ENCODE peak calls at places on chromosomes 11 and 22, in seven cellular contexts. C is fibroblast of lung, P is PC-3, Q is keratinocyte, H is endothelial cell of umbilical vein, S is K562, R is neural progenitor cell. J is an unnamed sample.

GRCh38 chr11:69383372-69383771 is 89.4 kb downstream of the MYEOV start:
- DNase-seq in P (no peak), Q (no peak), H (no peak), C (no peak), R (no peak), S (no peak), J (no peak)

GRCh38 chr11:45577755-45578154 is 87.7 kb downstream of the CHST1 start:
- DNase-seq in P (no peak), R (peak; percentile 37), Q (no peak), C (no peak), H (no peak), S (no peak), J (no peak)

GRCh38 chr22:29129644-29130201 is 56.9 kb downstream of the KREMEN1 start:
- DNase-seq in P (no peak), R (no peak), C (no peak), S (no peak), Q (no peak), H (no peak), J (no peak)

GRCh38 chr22:41507330-41508063 is 36.8 kb downstream of the POLR3H start:
- DNase-seq in H (no peak), S (no peak), P (no peak), C (no peak), Q (no peak), R (no peak), J (no peak)

GRCh38 chr11:132111781-132112380 is 741.5 kb downstream of the NTM start:
- DNase-seq in S (no peak), C (peak; percentile 90), Q (no peak), P (peak; percentile 76), R (no peak), H (peak; percentile 58), J (no peak)

GRCh38 chr11:78428273-78428651 is 10.6 kb upstream of the GAB2 start:
- DNase-seq in S (peak; percentile 30), Q (no peak), C (no peak), R (no peak), H (peak; percentile 84), P (no peak), J (no peak)

GRCh38 chr22:19065929-19066328 is 56.3 kb downstream of the DGCR2 start:
- DNase-seq in S (no peak), H (no peak), P (no peak), R (no peak), Q (no peak), C (no peak), J (no peak)

GRCh38 chr11:135074397-135074998 is 662.5 kb upstream of the B3GAT1 start:
- DNase-seq in Q (no peak), R (peak; percentile 27), P (peak; percentile 16), C (no peak), S (no peak), H (peak; percentile 4), J (no peak)

GRCh38 chr11:118117790-118118601 is 31.2 kb upstream of the SMIM35 start:
- DNase-seq in Q (no peak), R (no peak), S (no peak), P (no peak), C (no peak), H (no peak), J (no peak)

GRCh38 chr11:77322506-77322905 is 21.0 kb upstream of the GDPD4 start:
- DNase-seq in H (no peak), P (no peak), S (no peak), C (peak; percentile 93), Q (no peak), R (no peak), J (no peak)

GRCh38 chr11:3855808-3856491 is 486 bp downstream of the STIM1 start:
- DNase-seq in C (peak; percentile 19), Q (no peak), R (peak; percentile 37), S (peak; percentile 60), H (peak; percentile 46), P (peak; percentile 23), J (no peak)

GRCh38 chr22:23718371-23719165 is 27.8 kb downstream of the RGL4 start:
- DNase-seq in P (no peak), Q (no peak), S (no peak), R (no peak), C (no peak), H (peak; percentile 10), J (peak; percentile 31)

GRCh38 chr22:23891726-23892125 is 2.5 kb upstream of the MIF start:
- DNase-seq in P (no peak), S (no peak), R (no peak), H (no peak), Q (no peak), C (no peak), J (no peak)

DNA sequence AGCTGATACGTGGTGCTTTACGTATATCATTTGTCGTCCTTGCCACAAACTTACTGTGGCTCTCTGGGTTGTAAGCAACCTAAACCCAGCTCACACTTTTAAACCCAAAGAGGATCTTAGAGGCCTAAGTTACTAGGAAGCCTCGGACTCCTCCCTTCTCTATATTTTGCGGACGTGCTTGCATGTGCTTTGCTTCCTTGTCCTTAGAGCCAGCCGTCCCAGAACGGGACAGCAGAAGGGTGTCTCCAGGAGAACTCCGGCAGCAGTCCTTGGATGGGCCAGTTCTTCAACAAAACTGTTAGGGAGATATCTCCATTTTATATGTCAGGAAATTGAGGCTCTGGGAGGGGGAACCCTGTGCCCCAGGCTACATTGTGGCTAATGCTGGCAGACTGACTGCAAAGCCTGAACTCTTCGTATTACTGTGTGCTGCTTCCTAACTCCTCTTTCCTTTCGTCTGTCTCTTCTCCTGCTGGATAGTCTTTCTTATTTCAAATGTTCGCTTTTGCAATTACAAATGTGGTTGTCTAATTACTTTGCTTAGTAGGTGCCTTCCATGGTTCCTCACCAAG is 33.8 kb downstream of the TNRC6B start:
- DNase-seq in R (no peak), P (no peak), Q (no peak), C (no peak), S (no peak), H (no peak), J (no peak)
- H3K4me2 ChIP-seq in R (no peak overlapping the region), P (no peak overlapping the region), Q (peak overlapping the region; percentile 31), C (no peak overlapping the region), S (no peak overlapping the region), H (no peak overlapping the region), J (no peak overlapping the region)

DNA sequence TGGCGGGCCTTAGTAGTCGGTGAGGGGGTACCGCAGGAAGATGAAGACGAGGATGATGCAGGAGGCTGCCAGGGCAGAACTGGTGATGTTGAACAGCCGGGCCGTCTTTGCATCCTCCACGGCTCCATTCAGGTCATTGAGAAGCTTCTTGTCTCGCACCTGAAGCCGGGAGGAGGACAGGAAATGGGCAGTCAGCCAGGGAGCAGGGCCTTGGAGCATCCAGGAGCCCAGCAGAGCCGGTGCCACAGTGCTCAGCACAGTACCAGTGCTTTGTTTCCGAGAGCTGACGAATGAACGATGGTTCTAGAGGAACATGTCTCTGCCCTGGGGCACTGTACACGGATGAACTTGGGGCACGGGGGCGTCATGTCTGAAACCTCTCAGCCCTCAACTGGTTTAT is 15.1 kb downstream of the IFITM10 start:
- DNase-seq in P (no peak), C (no peak), S (no peak), R (no peak), Q (no peak), H (no peak), J (no peak)
- TF ChIP-seq EZH2 in P (no peak), C (no peak), S (no peak), R (no peak), Q (no peak), H (no peak), J (no peak)

GRCh38 chr22:45867118-45867905 is 109.7 kb downstream of the WNT7B start:
- DNase-seq in R (peak; percentile 83), Q (no peak), C (peak; percentile 23), H (no peak), S (no peak), P (no peak), J (no peak)
- H3K4me2 ChIP-seq in R (peak overlapping the region; percentile 94), Q (peak overlapping the region; percentile 66), C (peak overlapping the region; percentile 32), H (no peak overlapping the region), S (no peak overlapping the region), P (no peak overlapping the region), J (no peak overlapping the region)

DNA sequence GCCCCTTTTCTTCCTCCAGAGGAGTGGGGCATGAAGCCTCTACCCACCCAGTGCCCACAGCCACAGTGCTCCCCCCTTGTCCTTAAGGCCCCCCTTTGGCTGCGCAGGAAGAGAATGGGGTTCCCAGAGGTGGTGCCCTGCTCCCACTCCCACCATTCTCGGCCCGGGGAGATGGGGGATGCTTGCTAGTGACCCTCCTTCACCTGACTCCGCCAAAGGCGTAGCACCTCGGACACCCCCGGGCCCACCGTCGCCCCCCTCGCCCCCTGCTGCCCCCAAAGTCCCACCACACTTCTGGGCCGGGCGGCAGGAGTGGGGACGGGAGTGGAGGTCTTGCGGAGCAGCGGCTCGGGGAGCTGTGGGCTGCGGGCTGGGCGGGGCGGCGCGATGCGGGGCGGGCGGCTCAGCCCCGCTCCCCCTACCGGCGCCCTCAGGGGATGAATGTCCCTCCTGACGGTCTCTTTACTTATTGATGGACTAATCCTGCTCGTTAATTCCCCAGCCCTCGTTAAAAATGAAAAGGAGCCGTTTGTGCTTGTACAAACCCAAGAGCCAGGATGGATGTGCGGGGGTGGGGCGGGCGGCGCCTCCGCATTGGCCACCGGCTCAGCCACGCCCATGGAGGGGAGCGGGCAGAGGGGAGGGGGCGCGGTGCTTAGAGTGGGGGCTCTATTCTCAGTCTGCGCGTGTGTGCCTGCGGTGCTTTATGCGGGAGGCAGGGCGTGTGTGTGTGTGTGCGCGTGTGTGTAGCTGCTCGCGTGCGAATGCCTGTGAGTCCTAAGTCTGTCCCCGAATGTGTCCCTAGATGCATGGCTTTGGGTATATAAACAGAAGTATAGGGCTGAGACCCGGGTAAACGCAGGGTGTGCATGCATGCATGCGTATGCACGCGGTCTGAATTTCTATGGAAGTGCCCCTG is 25.6 kb downstream of the SYT7 start:
- DNase-seq in R (peak; percentile 88), H (no peak), S (peak; percentile 21), Q (no peak), P (peak; percentile 44), C (no peak), J (no peak)
- TF ChIP-seq EZH2 in R (no peak), H (peak; percentile 84), S (no peak), Q (peak; percentile 68), P (no peak), C (peak; percentile 56), J (no peak)

GRCh38 chr11:120025606-120026335 is 112.1 kb downstream of the TRIM29 start:
- DNase-seq in Q (no peak), P (no peak), H (no peak), R (no peak), S (no peak), C (no peak), J (no peak)

GRCh38 chr11:120029321-120029720 is 108.6 kb downstream of the TRIM29 start:
- DNase-seq in R (no peak), S (no peak), Q (no peak), C (no peak), P (no peak), H (no peak), J (no peak)

GRCh38 chr11:120027546-120028180 is 110.2 kb downstream of the TRIM29 start:
- DNase-seq in C (no peak), Q (no peak), R (no peak), P (no peak), S (no peak), H (no peak), J (no peak)

GRCh38 chr11:120030411-120030810 is 107.5 kb downstream of the TRIM29 start:
- DNase-seq in R (no peak), C (no peak), Q (no peak), S (no peak), H (no peak), P (no peak), J (no peak)

GRCh38 chr11:120028181-120028935 is 109.6 kb downstream of the TRIM29 start:
- DNase-seq in S (no peak), C (no peak), Q (no peak), R (no peak), H (no peak), P (no peak), J (no peak)
- H3K4me2 ChIP-seq in S (no peak overlapping the region), C (no peak overlapping the region), Q (no peak overlapping the region), R (no peak overlapping the region), H (no peak overlapping the region), P (no peak overlapping the region), J (no peak overlapping the region)

J was measured in PC-9.